ENCODE peak calls at places on chromosome 17, in ten cellular contexts. One of them, this sample, is unnamed.

GRCh38 chr17:31431098-31431794 is 39.8 kb downstream of the RAB11FIP4 start:
- DNase-seq in germinal center: no peak
- DNase-seq in Jurkat, Clone E6-1: no peak
- DNase-seq in ecto neural progenitor cell: no peak
- DNase-seq in astrocyte of the spinal cord: no peak
- DNase-seq in left colon: no peak
- DNase-seq in hippocampal formation: no peak
- DNase-seq in upper lobe of right lung: no peak
- DNase-seq in T-helper 2 cell: no peak
- DNase-seq in NCI-H2029: no peak
- DNase-seq in this sample: peak

GRCh38 chr17:19383681-19384470 is 3.1 kb downstream of the MFAP4 start:
- DNase-seq in astrocyte of the spinal cord: no peak
- DNase-seq in NCI-H2029: no peak
- DNase-seq in Jurkat, Clone E6-1: no peak
- DNase-seq in left colon: peak
- DNase-seq in hippocampal formation: no peak
- DNase-seq in ecto neural progenitor cell: no peak
- DNase-seq in upper lobe of right lung: no peak
- DNase-seq in T-helper 2 cell: no peak
- DNase-seq in germinal center: no peak
- DNase-seq in this sample: no peak

GRCh38 chr17:21218101-21218500 is 4.1 kb upstream of the TMEM11 start:
- DNase-seq in upper lobe of right lung: no peak
- DNase-seq in Jurkat, Clone E6-1: no peak
- DNase-seq in T-helper 2 cell: no peak
- DNase-seq in hippocampal formation: no peak
- DNase-seq in NCI-H2029: no peak
- DNase-seq in astrocyte of the spinal cord: no peak
- DNase-seq in ecto neural progenitor cell: no peak
- DNase-seq in germinal center: no peak
- DNase-seq in left colon: no peak
- DNase-seq in this sample: no peak

GRCh38 chr17:65561394-65562205 is at the start of gene AXIN2:
- DNase-seq in upper lobe of right lung: peak
- DNase-seq in germinal center: peak
- DNase-seq in hippocampal formation: peak
- DNase-seq in Jurkat, Clone E6-1: peak
- DNase-seq in NCI-H2029: peak
- DNase-seq in left colon: peak
- DNase-seq in T-helper 2 cell: peak
- DNase-seq in astrocyte of the spinal cord: peak
- DNase-seq in ecto neural progenitor cell: peak
- DNase-seq in this sample: peak

GRCh38 chr17:68318103-68318991 is 27.1 kb downstream of the ARSG start:
- DNase-seq in left colon: no peak
- DNase-seq in Jurkat, Clone E6-1: no peak
- DNase-seq in NCI-H2029: no peak
- DNase-seq in upper lobe of right lung: no peak
- DNase-seq in hippocampal formation: no peak
- DNase-seq in germinal center: no peak
- DNase-seq in astrocyte of the spinal cord: peak
- DNase-seq in ecto neural progenitor cell: no peak
- DNase-seq in T-helper 2 cell: no peak
- DNase-seq in this sample: peak

GRCh38 chr17:72715906-72716572 is 376.4 kb downstream of the SLC39A11 start:
- DNase-seq in T-helper 2 cell: no peak
- DNase-seq in germinal center: no peak
- DNase-seq in NCI-H2029: no peak
- DNase-seq in ecto neural progenitor cell: no peak
- DNase-seq in astrocyte of the spinal cord: peak
- DNase-seq in Jurkat, Clone E6-1: no peak
- DNase-seq in left colon: no peak
- DNase-seq in upper lobe of right lung: no peak
- DNase-seq in hippocampal formation: no peak
- DNase-seq in this sample: peak

GRCh38 chr17:36942031-36942599 is 4.8 kb downstream of the LHX1 start:
- DNase-seq in T-helper 2 cell: no peak
- DNase-seq in astrocyte of the spinal cord: no peak
- DNase-seq in left colon: no peak
- DNase-seq in hippocampal formation: no peak
- DNase-seq in upper lobe of right lung: no peak
- DNase-seq in Jurkat, Clone E6-1: no peak
- DNase-seq in NCI-H2029: no peak
- DNase-seq in germinal center: no peak
- DNase-seq in ecto neural progenitor cell: peak
- DNase-seq in this sample: peak

GRCh38 chr17:35141681-35142466 is at the start of gene NLE1:
- DNase-seq in germinal center: peak
- DNase-seq in hippocampal formation: peak
- DNase-seq in left colon: peak
- DNase-seq in ecto neural progenitor cell: peak
- DNase-seq in T-helper 2 cell: peak
- DNase-seq in NCI-H2029: peak
- DNase-seq in astrocyte of the spinal cord: peak
- DNase-seq in upper lobe of right lung: peak
- DNase-seq in Jurkat, Clone E6-1: peak
- DNase-seq in this sample: peak

GRCh38 chr17:49382556-49382955 is 20.5 kb upstream of the ZNF652 start:
- DNase-seq in hippocampal formation: no peak
- DNase-seq in astrocyte of the spinal cord: no peak
- DNase-seq in left colon: peak
- DNase-seq in T-helper 2 cell: no peak
- DNase-seq in upper lobe of right lung: no peak
- DNase-seq in Jurkat, Clone E6-1: no peak
- DNase-seq in NCI-H2029: no peak
- DNase-seq in ecto neural progenitor cell: no peak
- DNase-seq in germinal center: no peak
- DNase-seq in this sample: no peak

GRCh38 chr17:63697341-63698286 is 2.3 kb downstream of the LIMD2 start:
- DNase-seq in Jurkat, Clone E6-1: peak
- DNase-seq in T-helper 2 cell: peak
- DNase-seq in hippocampal formation: no peak
- DNase-seq in ecto neural progenitor cell: peak
- DNase-seq in germinal center: peak
- DNase-seq in NCI-H2029: peak
- DNase-seq in astrocyte of the spinal cord: no peak
- DNase-seq in upper lobe of right lung: peak
- DNase-seq in left colon: peak
- DNase-seq in this sample: peak

GRCh38 chr17:42026821-42027539 is 7.1 kb downstream of the NKIRAS2 start:
- DNase-seq in Jurkat, Clone E6-1: no peak
- DNase-seq in NCI-H2029: no peak
- DNase-seq in astrocyte of the spinal cord: no peak
- DNase-seq in hippocampal formation: no peak
- DNase-seq in ecto neural progenitor cell: peak
- DNase-seq in upper lobe of right lung: no peak
- DNase-seq in T-helper 2 cell: no peak
- DNase-seq in germinal center: no peak
- DNase-seq in left colon: no peak
- DNase-seq in this sample: no peak

GRCh38 chr17:16322636-16323035 is 30.6 kb downstream of the CENPV start:
- DNase-seq in T-helper 2 cell: no peak
- DNase-seq in Jurkat, Clone E6-1: no peak
- DNase-seq in NCI-H2029: no peak
- DNase-seq in upper lobe of right lung: no peak
- DNase-seq in left colon: no peak
- DNase-seq in ecto neural progenitor cell: no peak
- DNase-seq in germinal center: no peak
- DNase-seq in hippocampal formation: no peak
- DNase-seq in astrocyte of the spinal cord: peak
- DNase-seq in this sample: no peak

GRCh38 chr17:1040216-1040600 is 43.3 kb downstream of the TIMM22 start:
- DNase-seq in Jurkat, Clone E6-1: no peak
- DNase-seq in T-helper 2 cell: no peak
- DNase-seq in germinal center: no peak
- DNase-seq in ecto neural progenitor cell: no peak
- DNase-seq in NCI-H2029: no peak
- DNase-seq in upper lobe of right lung: no peak
- DNase-seq in astrocyte of the spinal cord: no peak
- DNase-seq in hippocampal formation: no peak
- DNase-seq in left colon: no peak
- DNase-seq in this sample: peak

GRCh38 chr17:48792033-48792798 is 24.8 kb downstream of the TTLL6 start:
- DNase-seq in ecto neural progenitor cell: no peak
- DNase-seq in astrocyte of the spinal cord: no peak
- DNase-seq in left colon: no peak
- DNase-seq in germinal center: no peak
- DNase-seq in Jurkat, Clone E6-1: no peak
- DNase-seq in NCI-H2029: no peak
- DNase-seq in hippocampal formation: no peak
- DNase-seq in upper lobe of right lung: no peak
- DNase-seq in T-helper 2 cell: no peak
- DNase-seq in this sample: no peak

GRCh38 chr17:78256705-78257559 is 25.5 kb downstream of the TMEM235 start:
- DNase-seq in NCI-H2029: no peak
- DNase-seq in germinal center: no peak
- DNase-seq in left colon: no peak
- DNase-seq in Jurkat, Clone E6-1: no peak
- DNase-seq in ecto neural progenitor cell: no peak
- DNase-seq in upper lobe of right lung: peak
- DNase-seq in astrocyte of the spinal cord: no peak
- DNase-seq in hippocampal formation: no peak
- DNase-seq in T-helper 2 cell: no peak
- DNase-seq in this sample: peak

GRCh38 chr17:30821751-30822723 is 2.5 kb downstream of the CRLF3 start:
- DNase-seq in ecto neural progenitor cell: no peak
- DNase-seq in Jurkat, Clone E6-1: no peak
- DNase-seq in astrocyte of the spinal cord: no peak
- DNase-seq in germinal center: no peak
- DNase-seq in hippocampal formation: peak
- DNase-seq in T-helper 2 cell: peak
- DNase-seq in upper lobe of right lung: no peak
- DNase-seq in NCI-H2029: no peak
- DNase-seq in left colon: no peak
- DNase-seq in this sample: no peak

GRCh38 chr17:62824290-62825135 is 16.4 kb upstream of the MARCHF10 start:
- DNase-seq in astrocyte of the spinal cord: peak
- DNase-seq in upper lobe of right lung: no peak
- DNase-seq in NCI-H2029: no peak
- DNase-seq in T-helper 2 cell: no peak
- DNase-seq in left colon: no peak
- DNase-seq in germinal center: no peak
- DNase-seq in ecto neural progenitor cell: no peak
- DNase-seq in hippocampal formation: no peak
- DNase-seq in Jurkat, Clone E6-1: no peak
- DNase-seq in this sample: peak

GRCh38 chr17:1714488-1714979 is 4.4 kb upstream of the TLCD2 start:
- DNase-seq in Jurkat, Clone E6-1: no peak
- DNase-seq in hippocampal formation: peak
- DNase-seq in NCI-H2029: no peak
- DNase-seq in astrocyte of the spinal cord: peak
- DNase-seq in left colon: peak
- DNase-seq in germinal center: no peak
- DNase-seq in ecto neural progenitor cell: peak
- DNase-seq in upper lobe of right lung: peak
- DNase-seq in T-helper 2 cell: no peak
- DNase-seq in this sample: peak

GRCh38 chr17:14745122-14745521 is 444.2 kb downstream of the HS3ST3B1 start:
- DNase-seq in ecto neural progenitor cell: no peak
- DNase-seq in T-helper 2 cell: no peak
- DNase-seq in hippocampal formation: no peak
- DNase-seq in Jurkat, Clone E6-1: no peak
- DNase-seq in left colon: no peak
- DNase-seq in germinal center: no peak
- DNase-seq in astrocyte of the spinal cord: no peak
- DNase-seq in upper lobe of right lung: no peak
- DNase-seq in NCI-H2029: no peak
- DNase-seq in this sample: peak

GRCh38 chr17:70127221-70127873 is 42.0 kb upstream of the KCNJ2 start:
- DNase-seq in left colon: no peak
- DNase-seq in T-helper 2 cell: no peak
- DNase-seq in upper lobe of right lung: no peak
- DNase-seq in germinal center: no peak
- DNase-seq in ecto neural progenitor cell: no peak
- DNase-seq in NCI-H2029: no peak
- DNase-seq in Jurkat, Clone E6-1: no peak
- DNase-seq in astrocyte of the spinal cord: no peak
- DNase-seq in hippocampal formation: no peak
- DNase-seq in this sample: peak

GRCh38 chr17:56595831-56596740 is 2.6 kb downstream of the NOG start:
- DNase-seq in germinal center: no peak
- DNase-seq in ecto neural progenitor cell: peak
- DNase-seq in hippocampal formation: no peak
- DNase-seq in NCI-H2029: no peak
- DNase-seq in Jurkat, Clone E6-1: no peak
- DNase-seq in T-helper 2 cell: no peak
- DNase-seq in left colon: no peak
- DNase-seq in astrocyte of the spinal cord: no peak
- DNase-seq in upper lobe of right lung: no peak
- DNase-seq in this sample: peak

GRCh38 chr17:64778367-64779290 is 116.5 kb upstream of the SMURF2 start:
- DNase-seq in astrocyte of the spinal cord: no peak
- DNase-seq in Jurkat, Clone E6-1: no peak
- DNase-seq in ecto neural progenitor cell: peak
- DNase-seq in NCI-H2029: peak
- DNase-seq in germinal center: peak
- DNase-seq in hippocampal formation: no peak
- DNase-seq in left colon: no peak
- DNase-seq in upper lobe of right lung: peak
- DNase-seq in T-helper 2 cell: peak
- DNase-seq in this sample: peak

GRCh38 chr17:61368832-61369468 is 30.7 kb upstream of the TBX2 start:
- DNase-seq in NCI-H2029: no peak
- DNase-seq in left colon: no peak
- DNase-seq in hippocampal formation: no peak
- DNase-seq in T-helper 2 cell: no peak
- DNase-seq in astrocyte of the spinal cord: no peak
- DNase-seq in upper lobe of right lung: peak
- DNase-seq in germinal center: no peak
- DNase-seq in ecto neural progenitor cell: no peak
- DNase-seq in Jurkat, Clone E6-1: no peak
- DNase-seq in this sample: no peak

GRCh38 chr17:55246583-55246982 is 18.2 kb upstream of the HLF start:
- DNase-seq in upper lobe of right lung: no peak
- DNase-seq in astrocyte of the spinal cord: no peak
- DNase-seq in left colon: no peak
- DNase-seq in germinal center: no peak
- DNase-seq in T-helper 2 cell: no peak
- DNase-seq in Jurkat, Clone E6-1: no peak
- DNase-seq in ecto neural progenitor cell: no peak
- DNase-seq in hippocampal formation: no peak
- DNase-seq in NCI-H2029: no peak
- DNase-seq in this sample: no peak

GRCh38 chr17:80679816-80680215 is 135.2 kb downstream of the RPTOR start:
- DNase-seq in left colon: no peak
- DNase-seq in ecto neural progenitor cell: no peak
- DNase-seq in germinal center: no peak
- DNase-seq in hippocampal formation: no peak
- DNase-seq in Jurkat, Clone E6-1: no peak
- DNase-seq in T-helper 2 cell: no peak
- DNase-seq in NCI-H2029: no peak
- DNase-seq in astrocyte of the spinal cord: no peak
- DNase-seq in upper lobe of right lung: no peak
- DNase-seq in this sample: no peak

GRCh38 chr17:64146418-64147109 is 16.6 kb upstream of the ERN1 start:
- DNase-seq in upper lobe of right lung: peak
- DNase-seq in Jurkat, Clone E6-1: peak
- DNase-seq in NCI-H2029: no peak
- DNase-seq in germinal center: peak
- DNase-seq in astrocyte of the spinal cord: peak
- DNase-seq in ecto neural progenitor cell: peak
- DNase-seq in hippocampal formation: peak
- DNase-seq in left colon: peak
- DNase-seq in T-helper 2 cell: peak
- DNase-seq in this sample: peak

GRCh38 chr17:75872434-75873351 is 5.7 kb downstream of the TRIM47 start:
- DNase-seq in upper lobe of right lung: peak
- DNase-seq in germinal center: no peak
- DNase-seq in Jurkat, Clone E6-1: no peak
- DNase-seq in NCI-H2029: peak
- DNase-seq in hippocampal formation: no peak
- DNase-seq in astrocyte of the spinal cord: peak
- DNase-seq in ecto neural progenitor cell: no peak
- DNase-seq in left colon: peak
- DNase-seq in T-helper 2 cell: peak
- DNase-seq in this sample: peak

GRCh38 chr17:83126275-83126930 is 47.0 kb downstream of the METRNL start:
- DNase-seq in astrocyte of the spinal cord: no peak
- DNase-seq in upper lobe of right lung: peak
- DNase-seq in germinal center: no peak
- DNase-seq in left colon: no peak
- DNase-seq in T-helper 2 cell: no peak
- DNase-seq in ecto neural progenitor cell: no peak
- DNase-seq in NCI-H2029: no peak
- DNase-seq in Jurkat, Clone E6-1: no peak
- DNase-seq in hippocampal formation: no peak
- DNase-seq in this sample: no peak